ENCODE peak calls at places on chromosomes 1 and 21, in seven cellular contexts. U is upper lobe of left lung, J is left ventricle myocardium inferior, V is colonic mucosa, G is lower lobe of right lung, Y is left lung, Q is MM.1S. B is an unnamed sample.

GRCh38 chr1:206544562-206545257 is 37.4 kb downstream of the RASSF5 start:
- DNase-seq in U (peak; percentile 80), J (peak; percentile 68), V (peak; percentile 85), G (peak; percentile 80), Y (peak; percentile 72), Q (peak; percentile 73), B (peak; percentile 72)

GRCh38 chr1:37363535-37363934 is 110.8 kb upstream of the ZC3H12A start:
- DNase-seq in U (no peak), J (no peak), V (no peak), G (no peak), Y (no peak), Q (no peak), B (no peak)

GRCh38 chr1:244822878-244823277 is 12.6 kb upstream of the COX20 start:
- DNase-seq in U (no peak), J (no peak), V (no peak), G (no peak), Y (no peak), Q (no peak), B (no peak)

GRCh38 chr1:154191990-154192450 is at the start of gene TPM3:
- DNase-seq in U (no peak), J (no peak), V (no peak), G (no peak), Y (no peak), Q (no peak), B (no peak)

GRCh38 chr1:8284167-8284566 is 33.7 kb upstream of the SLC45A1 start:
- DNase-seq in U (no peak), J (no peak), V (no peak), G (no peak), Y (no peak), Q (no peak), B (no peak)

GRCh38 chr1:113930499-113931161 is 1.5 kb downstream of the HIPK1 start:
- DNase-seq in U (peak; percentile 68), J (no peak), V (peak; percentile 59), G (no peak), Y (peak; percentile 50), Q (peak; percentile 37), B (peak; percentile 68)

GRCh38 chr21:43757601-43758000 is 18.5 kb downstream of the CSTB start:
- DNase-seq in U (peak; percentile 64), J (no peak), V (no peak), G (peak; percentile 62), Y (no peak), Q (no peak), B (no peak)

GRCh38 chr1:220879090-220879508 is at the start of gene HLX:
- DNase-seq in U (peak; percentile 92), J (peak; percentile 93), V (peak; percentile 80), G (peak; percentile 91), Y (peak; percentile 94), Q (peak; percentile 89), B (peak; percentile 67)

GRCh38 chr1:145892486-145893087 is 6.9 kb upstream of the ANKRD35 start:
- DNase-seq in U (no peak), J (no peak), V (no peak), G (no peak), Y (no peak), Q (no peak), B (no peak)

GRCh38 chr1:64877151-64877550 is 89.2 kb downstream of the JAK1 start:
- DNase-seq in U (no peak), J (no peak), V (no peak), G (no peak), Y (no peak), Q (no peak), B (no peak)

GRCh38 chr1:167110586-167110985 is 16.7 kb downstream of the STYXL2 start:
- DNase-seq in U (no peak), J (no peak), V (no peak), G (no peak), Y (no peak), Q (no peak), B (peak; percentile 81)

GRCh38 chr1:217117973-217118465 is 394.8 kb upstream of the ESRRG start:
- DNase-seq in U (no peak), J (no peak), V (no peak), G (no peak), Y (no peak), Q (no peak), B (no peak)

GRCh38 chr1:203287109-203287893 is 18.0 kb upstream of the BTG2 start:
- DNase-seq in U (peak; percentile 80), J (peak; percentile 55), V (peak; percentile 84), G (peak; percentile 79), Y (peak; percentile 85), Q (peak; percentile 99), B (peak; percentile 97)

GRCh38 chr1:205318231-205318991 is 3.1 kb downstream of the NUAK2 start:
- DNase-seq in U (peak; percentile 43), J (no peak), V (peak; percentile 82), G (no peak), Y (peak; percentile 52), Q (no peak), B (no peak)

GRCh38 chr1:205313681-205314308 is 7.8 kb downstream of the NUAK2 start:
- DNase-seq in U (peak; percentile 64), J (peak; percentile 48), V (peak; percentile 57), G (peak; percentile 80), Y (peak; percentile 75), Q (peak; percentile 75), B (peak; percentile 79)

GRCh38 chr1:205317311-205317917 is 4.1 kb downstream of the NUAK2 start:
- DNase-seq in U (peak; percentile 93), J (peak; percentile 81), V (peak; percentile 96), G (peak; percentile 94), Y (peak; percentile 88), Q (no peak), B (no peak)

GRCh38 chr1:205314986-205315618 is 6.4 kb downstream of the NUAK2 start:
- DNase-seq in U (no peak), J (no peak), V (no peak), G (no peak), Y (no peak), Q (no peak), B (no peak)

GRCh38 chr1:205316179-205316578 is 5.4 kb downstream of the NUAK2 start:
- DNase-seq in U (no peak), J (no peak), V (no peak), G (no peak), Y (no peak), Q (peak; percentile 54), B (no peak)
- H3K4me3 ChIP-seq in U (no peak overlapping the region), J (peak overlapping the region; percentile 5), V (no peak overlapping the region), G (no peak overlapping the region), Y (no peak overlapping the region), Q (no peak overlapping the region), B (no peak overlapping the region)

GRCh38 chr1:46303872-46304326 is 401 bp downstream of the UQCRH start:
- DNase-seq in U (no peak), J (no peak), V (peak; percentile 21), G (no peak), Y (no peak), Q (no peak), B (no peak)
- TF ChIP-seq CTCF in U (no peak), J (no peak), V (no peak), G (no peak), Y (no peak), Q (peak; percentile 3), B (no peak)

DNA sequence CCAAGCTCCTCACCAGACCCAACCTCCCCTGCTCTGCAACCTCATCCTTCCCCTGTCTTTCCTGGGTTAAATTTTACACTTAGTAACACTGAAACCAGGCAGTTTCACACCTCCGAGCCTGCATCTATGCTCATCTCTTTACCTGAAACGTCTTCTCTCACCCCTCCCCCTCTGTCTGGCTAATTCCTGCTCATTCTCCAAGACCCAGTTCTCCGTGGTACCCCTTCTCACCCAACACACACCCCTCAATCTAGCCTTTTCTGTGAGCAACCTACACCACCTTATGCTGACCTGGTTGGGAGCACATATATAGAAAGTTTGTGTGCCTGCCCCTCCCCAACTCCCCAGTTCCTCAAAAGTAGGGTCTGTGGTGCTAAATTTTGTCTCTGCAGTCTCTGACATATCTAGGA is 3.7 kb upstream of the KIAA1614 start:
- DNase-seq in U (no peak), J (no peak), V (no peak), G (no peak), Y (no peak), Q (peak; percentile 19), B (peak; percentile 32)
- H3K4me3 ChIP-seq in U (no peak overlapping the region), J (no peak overlapping the region), V (no peak overlapping the region), G (no peak overlapping the region), Y (no peak overlapping the region), Q (no peak overlapping the region), B (no peak overlapping the region)

GRCh38 chr1:222096476-222096772 is 354.5 kb upstream of the DUSP10 start:
- DNase-seq in U (no peak), J (no peak), V (no peak), G (no peak), Y (no peak), Q (no peak), B (no peak)
- TF ChIP-seq CTCF in U (no peak), J (peak; percentile 11), V (peak; percentile 2), G (no peak), Y (no peak), Q (no peak), B (no peak)

DNA sequence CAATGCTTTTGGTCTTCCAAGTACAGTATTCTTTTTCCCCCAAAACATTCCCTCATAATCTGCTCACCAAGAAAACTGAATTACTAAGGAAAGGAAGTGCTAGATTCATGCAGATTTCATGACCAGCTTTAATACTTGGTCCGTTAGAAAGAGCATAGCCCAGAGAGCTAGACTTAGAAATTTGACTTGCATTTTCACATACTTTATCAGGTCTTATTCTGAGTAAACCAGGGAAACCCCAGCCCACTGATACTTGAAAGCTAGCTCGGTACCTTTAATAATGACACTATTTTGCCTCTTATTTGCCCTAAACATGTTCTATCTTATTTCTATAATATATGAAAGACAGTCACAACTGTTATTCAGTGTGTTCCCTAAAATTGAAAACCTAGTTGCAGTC is 204.5 kb downstream of the TTLL7 start:
- DNase-seq in U (no peak), J (no peak), V (no peak), G (no peak), Y (no peak), Q (no peak), B (peak; percentile 63)
- H3K4me3 ChIP-seq in U (no peak overlapping the region), J (no peak overlapping the region), V (no peak overlapping the region), G (no peak overlapping the region), Y (no peak overlapping the region), Q (no peak overlapping the region), B (no peak overlapping the region)